ENCODE peak calls at places on chromosomes 7 and 10, in ten cellular contexts. One of them, this sample, is unnamed.

GRCh38 chr10:11235771-11236170 is 218.1 kb downstream of the CELF2 start:
- DNase-seq in esophagus muscularis mucosa: no peak
- DNase-seq in lower lobe of right lung: no peak
- DNase-seq in psoas muscle: no peak
- DNase-seq in heart left ventricle: no peak
- DNase-seq in DND-41: no peak
- DNase-seq in IMR-90: no peak
- DNase-seq in colonic mucosa: no peak
- DNase-seq in CD8-positive, alpha-beta T cell: no peak
- DNase-seq in ovary: no peak
- DNase-seq in this sample: no peak

GRCh38 chr10:117320050-117320665 is 55.1 kb downstream of the PDZD8 start:
- DNase-seq in esophagus muscularis mucosa: no peak
- DNase-seq in lower lobe of right lung: no peak
- DNase-seq in psoas muscle: no peak
- DNase-seq in heart left ventricle: no peak
- DNase-seq in CD8-positive, alpha-beta T cell: no peak
- DNase-seq in DND-41: no peak
- DNase-seq in colonic mucosa: no peak
- DNase-seq in IMR-90: peak; percentile 27
- DNase-seq in ovary: no peak
- DNase-seq in this sample: peak; percentile 1

GRCh38 chr7:148572067-148572522 is 18.5 kb upstream of the C7orf33 start:
- DNase-seq in ovary: no peak
- DNase-seq in esophagus muscularis mucosa: no peak
- DNase-seq in psoas muscle: no peak
- DNase-seq in CD8-positive, alpha-beta T cell: no peak
- DNase-seq in lower lobe of right lung: no peak
- DNase-seq in colonic mucosa: no peak
- DNase-seq in heart left ventricle: no peak
- DNase-seq in DND-41: no peak
- DNase-seq in IMR-90: no peak
- DNase-seq in this sample: no peak

GRCh38 chr10:1049425-1049958 is 573 bp upstream of the IDI1 start:
- DNase-seq in heart left ventricle: no peak
- DNase-seq in psoas muscle: no peak
- DNase-seq in ovary: no peak
- DNase-seq in DND-41: no peak
- DNase-seq in esophagus muscularis mucosa: no peak
- DNase-seq in CD8-positive, alpha-beta T cell: no peak
- DNase-seq in lower lobe of right lung: no peak
- DNase-seq in colonic mucosa: no peak
- DNase-seq in IMR-90: no peak
- DNase-seq in this sample: no peak

GRCh38 chr10:117983961-117984360 is 62.8 kb downstream of the RAB11FIP2 start:
- DNase-seq in ovary: no peak
- DNase-seq in lower lobe of right lung: no peak
- DNase-seq in CD8-positive, alpha-beta T cell: no peak
- DNase-seq in DND-41: no peak
- DNase-seq in colonic mucosa: no peak
- DNase-seq in heart left ventricle: no peak
- DNase-seq in esophagus muscularis mucosa: no peak
- DNase-seq in psoas muscle: no peak
- DNase-seq in IMR-90: no peak
- DNase-seq in this sample: no peak

GRCh38 chr10:7011994-7012393 is 398.8 kb downstream of the SFMBT2 start:
- DNase-seq in ovary: no peak
- DNase-seq in esophagus muscularis mucosa: no peak
- DNase-seq in DND-41: no peak
- DNase-seq in CD8-positive, alpha-beta T cell: no peak
- DNase-seq in heart left ventricle: no peak
- DNase-seq in colonic mucosa: no peak
- DNase-seq in lower lobe of right lung: no peak
- DNase-seq in IMR-90: no peak
- DNase-seq in psoas muscle: no peak
- DNase-seq in this sample: no peak

GRCh38 chr10:103652599-103653281 is 159.2 kb downstream of the NEURL1 start:
- DNase-seq in CD8-positive, alpha-beta T cell: no peak
- DNase-seq in colonic mucosa: peak; percentile 86
- DNase-seq in IMR-90: no peak
- DNase-seq in heart left ventricle: no peak
- DNase-seq in lower lobe of right lung: no peak
- DNase-seq in psoas muscle: peak; percentile 72
- DNase-seq in esophagus muscularis mucosa: no peak
- DNase-seq in DND-41: no peak
- DNase-seq in ovary: no peak
- DNase-seq in this sample: no peak

GRCh38 chr7:109154748-109155147 is 585.1 kb downstream of the DNAJB9 start:
- DNase-seq in IMR-90: no peak
- DNase-seq in heart left ventricle: no peak
- DNase-seq in ovary: no peak
- DNase-seq in DND-41: no peak
- DNase-seq in esophagus muscularis mucosa: no peak
- DNase-seq in CD8-positive, alpha-beta T cell: no peak
- DNase-seq in colonic mucosa: no peak
- DNase-seq in psoas muscle: no peak
- DNase-seq in lower lobe of right lung: no peak
- DNase-seq in this sample: no peak

GRCh38 chr7:30973791-30974604 is 10.2 kb downstream of the GHRHR start:
- DNase-seq in DND-41: no peak
- DNase-seq in psoas muscle: no peak
- DNase-seq in CD8-positive, alpha-beta T cell: no peak
- DNase-seq in colonic mucosa: peak; percentile 12
- DNase-seq in ovary: no peak
- DNase-seq in lower lobe of right lung: no peak
- DNase-seq in esophagus muscularis mucosa: no peak
- DNase-seq in heart left ventricle: no peak
- DNase-seq in IMR-90: no peak
- DNase-seq in this sample: no peak

GRCh38 chr10:7700577-7701125 is 2.5 kb upstream of the ITIH2 start:
- DNase-seq in heart left ventricle: no peak
- DNase-seq in DND-41: no peak
- DNase-seq in lower lobe of right lung: no peak
- DNase-seq in ovary: no peak
- DNase-seq in esophagus muscularis mucosa: no peak
- DNase-seq in IMR-90: no peak
- DNase-seq in colonic mucosa: no peak
- DNase-seq in CD8-positive, alpha-beta T cell: no peak
- DNase-seq in psoas muscle: no peak
- DNase-seq in this sample: no peak

GRCh38 chr7:120053390-120053961 is 219.5 kb upstream of the KCND2 start:
- DNase-seq in ovary: no peak
- DNase-seq in CD8-positive, alpha-beta T cell: no peak
- DNase-seq in colonic mucosa: no peak
- DNase-seq in DND-41: no peak
- DNase-seq in esophagus muscularis mucosa: no peak
- DNase-seq in lower lobe of right lung: no peak
- DNase-seq in heart left ventricle: no peak
- DNase-seq in IMR-90: peak; percentile 82
- DNase-seq in psoas muscle: no peak
- DNase-seq in this sample: no peak

GRCh38 chr10:13105184-13105583 is 5.2 kb downstream of the OPTN start:
- DNase-seq in DND-41: no peak
- DNase-seq in ovary: no peak
- DNase-seq in colonic mucosa: no peak
- DNase-seq in psoas muscle: no peak
- DNase-seq in lower lobe of right lung: no peak
- DNase-seq in IMR-90: peak; percentile 33
- DNase-seq in heart left ventricle: no peak
- DNase-seq in CD8-positive, alpha-beta T cell: no peak
- DNase-seq in esophagus muscularis mucosa: no peak
- DNase-seq in this sample: no peak

GRCh38 chr7:49643321-49643720 is 130.1 kb upstream of the VWC2 start:
- DNase-seq in lower lobe of right lung: no peak
- DNase-seq in IMR-90: no peak
- DNase-seq in colonic mucosa: no peak
- DNase-seq in DND-41: no peak
- DNase-seq in ovary: no peak
- DNase-seq in CD8-positive, alpha-beta T cell: no peak
- DNase-seq in esophagus muscularis mucosa: peak; percentile 68
- DNase-seq in heart left ventricle: peak; percentile 66
- DNase-seq in psoas muscle: no peak
- DNase-seq in this sample: no peak

GRCh38 chr7:29086545-29086944 is 59.8 kb downstream of the CPVL start:
- DNase-seq in psoas muscle: no peak
- DNase-seq in ovary: no peak
- DNase-seq in colonic mucosa: no peak
- DNase-seq in IMR-90: no peak
- DNase-seq in lower lobe of right lung: no peak
- DNase-seq in esophagus muscularis mucosa: no peak
- DNase-seq in DND-41: no peak
- DNase-seq in heart left ventricle: no peak
- DNase-seq in CD8-positive, alpha-beta T cell: no peak
- DNase-seq in this sample: no peak

GRCh38 chr10:119723161-119723560 is 2.7 kb upstream of the INPP5F start:
- DNase-seq in psoas muscle: no peak
- DNase-seq in ovary: no peak
- DNase-seq in DND-41: no peak
- DNase-seq in lower lobe of right lung: no peak
- DNase-seq in CD8-positive, alpha-beta T cell: no peak
- DNase-seq in IMR-90: no peak
- DNase-seq in esophagus muscularis mucosa: no peak
- DNase-seq in colonic mucosa: no peak
- DNase-seq in heart left ventricle: no peak
- DNase-seq in this sample: no peak

GRCh38 chr7:64997164-64997908 is 6.5 kb upstream of the ZNF117 start:
- DNase-seq in ovary: no peak
- DNase-seq in DND-41: no peak
- DNase-seq in psoas muscle: no peak
- DNase-seq in CD8-positive, alpha-beta T cell: no peak
- DNase-seq in colonic mucosa: no peak
- DNase-seq in lower lobe of right lung: no peak
- DNase-seq in heart left ventricle: no peak
- DNase-seq in esophagus muscularis mucosa: no peak
- DNase-seq in IMR-90: no peak
- DNase-seq in this sample: no peak
- H3K9me3 ChIP-seq in ovary: no peaks in the 10 kb centered on the region
- H3K9me3 ChIP-seq in DND-41: peaks cover 71% of the 10 kb centered on the region
- H3K9me3 ChIP-seq in psoas muscle: peaks cover 3% of the 10 kb centered on the region
- H3K9me3 ChIP-seq in CD8-positive, alpha-beta T cell: peaks cover 46% of the 10 kb centered on the region
- H3K9me3 ChIP-seq in colonic mucosa: no peaks in the 10 kb centered on the region
- H3K9me3 ChIP-seq in lower lobe of right lung: peaks cover 40% of the 10 kb centered on the region
- H3K9me3 ChIP-seq in heart left ventricle: peaks cover 8% of the 10 kb centered on the region
- H3K9me3 ChIP-seq in esophagus muscularis mucosa: no peaks in the 10 kb centered on the region
- H3K9me3 ChIP-seq in IMR-90: peaks cover 68% of the 10 kb centered on the region
- H3K9me3 ChIP-seq in this sample: no peaks in the 10 kb centered on the region

DNA sequence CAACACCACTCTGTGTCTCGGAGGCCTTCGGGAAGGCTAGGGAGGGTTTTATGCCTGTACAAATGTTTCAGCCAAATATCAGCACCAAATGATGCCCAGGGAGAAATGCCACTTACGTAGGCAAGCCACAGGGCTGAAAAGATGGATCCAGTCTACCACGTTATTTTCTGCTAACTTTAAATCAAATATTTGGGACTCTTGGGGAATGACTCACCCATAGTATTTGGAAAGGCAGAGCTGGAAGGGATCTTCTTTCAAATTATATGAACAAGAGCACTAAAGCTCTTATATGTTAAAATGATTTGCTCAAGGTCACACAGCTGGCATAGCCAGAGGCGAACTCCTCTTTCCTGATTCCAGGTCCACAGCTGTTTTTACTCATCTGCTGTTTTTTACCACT is 591.4 kb downstream of the SORCS1 start:
- DNase-seq in heart left ventricle: no peak
- DNase-seq in esophagus muscularis mucosa: no peak
- DNase-seq in colonic mucosa: no peak
- DNase-seq in DND-41: no peak
- DNase-seq in IMR-90: peak; percentile 69
- DNase-seq in ovary: no peak
- DNase-seq in lower lobe of right lung: no peak
- DNase-seq in psoas muscle: no peak
- DNase-seq in CD8-positive, alpha-beta T cell: no peak
- DNase-seq in this sample: no peak
- H3K4me1 ChIP-seq in heart left ventricle: no peaks in the 10 kb centered on the region
- H3K4me1 ChIP-seq in esophagus muscularis mucosa: no peaks in the 10 kb centered on the region
- H3K4me1 ChIP-seq in colonic mucosa: no peaks in the 10 kb centered on the region
- H3K4me1 ChIP-seq in DND-41: no peaks in the 10 kb centered on the region
- H3K4me1 ChIP-seq in IMR-90: no peaks in the 10 kb centered on the region
- H3K4me1 ChIP-seq in ovary: peaks cover 2% of the 10 kb centered on the region
- H3K4me1 ChIP-seq in lower lobe of right lung: no peaks in the 10 kb centered on the region
- H3K4me1 ChIP-seq in psoas muscle: no peaks in the 10 kb centered on the region
- H3K4me1 ChIP-seq in CD8-positive, alpha-beta T cell: no peaks in the 10 kb centered on the region
- H3K4me1 ChIP-seq in this sample: no peaks in the 10 kb centered on the region

DNA sequence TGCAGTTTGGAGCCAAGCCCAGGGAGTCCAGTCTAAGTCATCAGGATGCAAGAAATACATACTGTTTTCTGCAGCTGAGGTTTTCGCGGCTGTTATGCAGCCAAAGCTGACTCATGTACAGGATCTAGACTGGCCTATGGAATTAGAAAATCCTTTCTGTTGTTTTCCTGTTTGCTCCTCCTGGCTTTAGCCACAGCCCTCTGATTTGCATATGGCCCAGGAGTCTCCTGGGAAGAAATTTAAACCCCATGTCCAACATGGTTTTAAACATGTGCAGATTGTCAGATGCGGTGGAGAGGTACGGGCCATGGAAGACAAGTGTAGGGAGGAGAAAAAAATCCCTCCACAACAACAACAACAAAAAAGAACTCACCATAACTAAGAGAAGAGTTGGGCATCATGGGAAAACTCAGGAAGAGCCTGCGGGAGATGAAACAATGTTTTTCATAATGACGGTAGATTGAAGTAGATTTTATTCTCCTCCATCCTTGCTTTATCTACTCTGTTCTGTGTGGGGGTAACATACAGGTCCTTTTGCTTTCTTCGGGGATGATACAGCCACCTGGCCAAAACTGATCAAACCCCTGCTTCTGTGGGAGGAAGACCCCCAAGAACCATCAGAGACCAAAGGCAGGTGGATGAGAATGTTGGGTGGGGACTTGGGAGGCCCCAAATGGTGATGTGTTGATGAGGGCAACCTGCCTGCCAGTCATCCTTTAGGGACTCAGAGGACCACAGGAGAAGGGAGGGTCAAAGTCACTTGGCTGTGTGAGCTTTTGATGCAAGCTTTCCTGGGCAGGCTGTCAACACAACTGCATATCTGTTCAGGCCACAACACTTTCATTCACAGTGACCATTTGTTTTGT is 29.8 kb upstream of the GNA12 start:
- DNase-seq in ovary: no peak
- DNase-seq in psoas muscle: no peak
- DNase-seq in heart left ventricle: no peak
- DNase-seq in colonic mucosa: no peak
- DNase-seq in CD8-positive, alpha-beta T cell: no peak
- DNase-seq in lower lobe of right lung: no peak
- DNase-seq in IMR-90: peak; percentile 95
- DNase-seq in esophagus muscularis mucosa: no peak
- DNase-seq in DND-41: peak; percentile 12
- DNase-seq in this sample: no peak
- H3K4me3 ChIP-seq in ovary: no peak overlapping the region
- H3K4me3 ChIP-seq in psoas muscle: no peak overlapping the region
- H3K4me3 ChIP-seq in heart left ventricle: no peak overlapping the region
- H3K4me3 ChIP-seq in colonic mucosa: no peak overlapping the region
- H3K4me3 ChIP-seq in CD8-positive, alpha-beta T cell: no peak overlapping the region
- H3K4me3 ChIP-seq in lower lobe of right lung: no peak overlapping the region
- H3K4me3 ChIP-seq in IMR-90: no peak overlapping the region
- H3K4me3 ChIP-seq in esophagus muscularis mucosa: no peak overlapping the region
- H3K4me3 ChIP-seq in DND-41: no peak overlapping the region
- H3K4me3 ChIP-seq in this sample: no peak overlapping the region

DNA sequence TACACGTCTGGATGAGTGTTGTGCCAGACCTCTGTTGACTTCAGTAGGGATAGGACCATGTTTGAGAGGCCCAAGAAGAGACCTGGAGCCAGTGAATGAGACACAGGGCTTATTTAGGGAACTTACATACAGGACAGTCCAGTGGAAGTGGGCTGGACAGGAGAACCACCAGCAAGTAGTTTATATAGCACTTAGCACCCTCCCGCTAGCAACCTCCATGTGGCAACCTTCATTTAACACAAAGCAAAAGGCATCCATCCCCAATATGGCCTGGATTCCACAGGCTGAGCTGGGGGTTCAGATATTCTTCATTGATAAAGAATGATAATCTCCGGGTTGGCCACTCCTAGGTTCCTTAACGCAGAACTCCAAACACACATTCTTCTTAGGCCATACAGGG is 93.7 kb downstream of the TRIM24 start:
- DNase-seq in psoas muscle: no peak
- DNase-seq in DND-41: no peak
- DNase-seq in colonic mucosa: no peak
- DNase-seq in heart left ventricle: no peak
- DNase-seq in IMR-90: no peak
- DNase-seq in ovary: no peak
- DNase-seq in CD8-positive, alpha-beta T cell: no peak
- DNase-seq in esophagus muscularis mucosa: no peak
- DNase-seq in lower lobe of right lung: no peak
- DNase-seq in this sample: no peak
- H3K9me3 ChIP-seq in psoas muscle: peaks cover 22% of the 10 kb centered on the region
- H3K9me3 ChIP-seq in DND-41: peaks cover 49% of the 10 kb centered on the region
- H3K9me3 ChIP-seq in colonic mucosa: no peaks in the 10 kb centered on the region
- H3K9me3 ChIP-seq in heart left ventricle: peaks cover 36% of the 10 kb centered on the region
- H3K9me3 ChIP-seq in IMR-90: peaks cover 26% of the 10 kb centered on the region
- H3K9me3 ChIP-seq in ovary: no peaks in the 10 kb centered on the region
- H3K9me3 ChIP-seq in CD8-positive, alpha-beta T cell: peaks cover 27% of the 10 kb centered on the region
- H3K9me3 ChIP-seq in esophagus muscularis mucosa: peaks cover 19% of the 10 kb centered on the region
- H3K9me3 ChIP-seq in lower lobe of right lung: peaks cover 32% of the 10 kb centered on the region
- H3K9me3 ChIP-seq in this sample: peaks cover 7% of the 10 kb centered on the region

This sample was measured in CD4-positive, alpha-beta memory T cell.